ENCODE peak calls at places on chromosome 12, in seven cellular contexts. B is hippocampal formation; I is H54; C is stimulated activated CD8-positive, alpha-beta memory T cell treated with anti-CD3 and anti-CD28 coated beads, Interleukin-4, amount 100 ng/mL, for 1 hour; H is CD4-positive, alpha-beta T cell; E is NCI-H1092 treated with DMSO at 0.1 percent for 48 hours; O is GM20000. P is an unnamed sample.

GRCh38 chr12:31896514-31897039 is 62.6 kb upstream of the RESF1 start:
- DNase-seq in B (no peak), I (no peak), C (peak), H (peak), E (no peak), O (peak), P (peak)

GRCh38 chr12:45962553-45963325 is 27.6 kb downstream of the SCAF11 start:
- DNase-seq in B (no peak), I (no peak), C (no peak), H (no peak), E (no peak), O (no peak), P (no peak)

GRCh38 chr12:56029166-56029519 is 8.3 kb downstream of the IKZF4 start:
- DNase-seq in B (no peak), I (no peak), C (no peak), H (no peak), E (no peak), O (no peak), P (no peak)

GRCh38 chr12:116455540-116456306 is 103.5 kb upstream of the MAP1LC3B2 start:
- DNase-seq in B (no peak), I (peak), C (no peak), H (no peak), E (no peak), O (no peak), P (no peak)

GRCh38 chr12:127811988-127812387 is 455.0 kb upstream of the TMEM132C start:
- DNase-seq in B (no peak), I (peak), C (no peak), H (no peak), E (no peak), O (no peak), P (no peak)

GRCh38 chr12:2697057-2697456 is 97.7 kb upstream of the FKBP4 start:
- DNase-seq in B (no peak), I (no peak), C (no peak), H (no peak), E (no peak), O (no peak), P (no peak)

GRCh38 chr12:48051681-48052080 is 47.4 kb upstream of the COL2A1 start:
- DNase-seq in B (no peak), I (no peak), C (no peak), H (no peak), E (no peak), O (no peak), P (no peak)

GRCh38 chr12:124692443-124692842 is 125.0 kb upstream of the NCOR2 start:
- DNase-seq in B (no peak), I (no peak), C (no peak), H (no peak), E (no peak), O (no peak), P (no peak)

GRCh38 chr12:88432536-88433462 is 147.5 kb downstream of the KITLG start:
- DNase-seq in B (no peak), I (no peak), C (no peak), H (no peak), E (no peak), O (no peak), P (no peak)

GRCh38 chr12:64992641-64993040 is 128.5 kb downstream of the WIF1 start:
- DNase-seq in B (no peak), I (no peak), C (no peak), H (no peak), E (no peak), O (no peak), P (no peak)

GRCh38 chr12:105018761-105019160 is 32.6 kb downstream of the NOPCHAP1 start:
- DNase-seq in B (no peak), I (no peak), C (no peak), H (no peak), E (peak), O (no peak), P (no peak)

GRCh38 chr12:123897221-123897620 is 75.4 kb downstream of the CCDC92 start:
- DNase-seq in B (no peak), I (no peak), C (no peak), H (no peak), E (no peak), O (no peak), P (no peak)

GRCh38 chr12:45509187-45509586 is 220.3 kb upstream of the ARID2 start:
- DNase-seq in B (no peak), I (no peak), C (no peak), H (no peak), E (no peak), O (no peak), P (no peak)

GRCh38 chr12:9148926-9149325 is 33.2 kb upstream of the A2M start:
- DNase-seq in B (no peak), I (no peak), C (no peak), H (no peak), E (no peak), O (no peak), P (no peak)

GRCh38 chr12:70759161-70759918 is 122.1 kb upstream of the PTPRB start:
- DNase-seq in B (no peak), I (no peak), C (no peak), H (no peak), E (no peak), O (no peak), P (no peak)

GRCh38 chr12:92007787-92008186 is 137.9 kb downstream of the BTG1 start:
- DNase-seq in B (no peak), I (no peak), C (no peak), H (no peak), E (no peak), O (no peak), P (no peak)

GRCh38 chr12:116454950-116455447 is 104.2 kb upstream of the MAP1LC3B2 start:
- DNase-seq in B (no peak), I (peak), C (no peak), H (no peak), E (no peak), O (no peak), P (no peak)